ENCODE peak calls at places on chromosomes 2 and 18, in four cellular contexts. F, D, H and U are unnamed samples.
A peak's percentile ranks its signal among the peaks of the same experiment; 100 is the strongest.

GRCh38 chr18:848062-848795 is 36.2 kb upstream of the YES1 start:
- DNase-seq in D (no peak), H (no peak), F (no peak), U (no peak)

GRCh38 chr2:61620244-61621159 is 82.3 kb upstream of the XPO1 start:
- DNase-seq in H (no peak), D (no peak), F (no peak), U (no peak)

GRCh38 chr2:203649176-203649814 is 57.1 kb upstream of the CD28 start:
- DNase-seq in F (no peak), H (no peak), D (no peak), U (no peak)

GRCh38 chr2:233332125-233332524 is 22.2 kb upstream of the DGKD start:
- DNase-seq in F (peak; percentile 59), H (no peak), D (no peak), U (no peak)

GRCh38 chr2:66580343-66580954 is 145.5 kb downstream of the MEIS1 start:
- DNase-seq in F (no peak), H (no peak), D (no peak), U (no peak)

GRCh38 chr2:168939918-168940317 is 38.8 kb downstream of the G6PC2 start:
- DNase-seq in H (no peak), F (no peak), D (no peak), U (no peak)

GRCh38 chr2:203750669-203751068 is 44.2 kb downstream of the CD28 start:
- DNase-seq in D (no peak), F (no peak), H (no peak), U (no peak)

GRCh38 chr18:72871091-72871490 is 3.3 kb upstream of the NETO1 start:
- DNase-seq in F (no peak), D (no peak), H (no peak), U (no peak)

GRCh38 chr2:120012771-120013568 is at the start of gene EPB41L5:
- DNase-seq in H (peak; percentile 62), D (peak; percentile 94), F (peak; percentile 97), U (peak; percentile 96)

GRCh38 chr2:149383340-149383739 is 53.0 kb downstream of the LYPD6 start:
- DNase-seq in F (no peak), D (no peak), H (no peak), U (no peak)

GRCh38 chr2:230893338-230893737 is 28.6 kb downstream of the ITM2C start:
- DNase-seq in F (peak; percentile 84), D (no peak), H (no peak), U (no peak)

GRCh38 chr2:239113164-239113563 is 265.3 kb downstream of the TWIST2 start:
- DNase-seq in H (no peak), F (no peak), D (peak; percentile 55), U (no peak)

GRCh38 chr2:120348134-120349103 is 2.5 kb downstream of the INHBB start:
- DNase-seq in H (no peak), D (peak; percentile 38), F (no peak), U (no peak)

GRCh38 chr2:128321784-128322650 is 3.3 kb upstream of the HS6ST1 start:
- DNase-seq in D (peak; percentile 92), F (peak; percentile 96), H (peak; percentile 54), U (peak; percentile 82)

GRCh38 chr2:96098900-96099590 is 17.3 kb downstream of the ADRA2B start:
- DNase-seq in F (peak; percentile 68), H (no peak), D (peak; percentile 61), U (no peak)

GRCh38 chr2:229943171-229943570 is 20.9 kb downstream of the FBXO36 start:
- DNase-seq in F (no peak), H (no peak), D (no peak), U (no peak)

GRCh38 chr2:241001413-241002274 is 3.2 kb downstream of the SNED1 start:
- DNase-seq in D (peak; percentile 12), F (peak; percentile 58), H (no peak), U (peak; percentile 29)

GRCh38 chr2:32863803-32864202 is 83.0 kb upstream of the LTBP1 start:
- DNase-seq in H (no peak), F (no peak), D (no peak), U (no peak)

GRCh38 chr2:3420076-3420848 is 40.8 kb downstream of the TRAPPC12 start:
- DNase-seq in F (no peak), D (no peak), H (no peak), U (no peak)

GRCh38 chr2:219002395-219003266 is 9.4 kb upstream of the CRYBA2 start:
- DNase-seq in H (peak; percentile 43), D (peak; percentile 82), F (no peak), U (peak; percentile 75)

GRCh38 chr2:55811048-55811447 is 112.5 kb downstream of the EFEMP1 start:
- DNase-seq in D (no peak), F (no peak), H (no peak), U (no peak)

GRCh38 chr18:998976-999375 is 94.3 kb downstream of the ADCYAP1 start:
- DNase-seq in F (no peak), D (no peak), H (no peak), U (no peak)

GRCh38 chr18:46623541-46623940 is 33.5 kb downstream of the LOXHD1 start:
- DNase-seq in F (peak; percentile 88), D (no peak), H (no peak), U (no peak)

GRCh38 chr2:149924549-149925213 is 337.1 kb upstream of the MMADHC start:
- DNase-seq in F (no peak), H (no peak), D (no peak), U (no peak)

GRCh38 chr2:16246911-16247310 is 306.6 kb downstream of the MYCN start:
- DNase-seq in D (no peak), F (no peak), H (no peak), U (no peak)

GRCh38 chr2:22189893-22190292 is 1066.1 kb downstream of the TDRD15 start:
- DNase-seq in D (no peak), F (no peak), H (no peak), U (no peak)

GRCh38 chr18:57660961-57661360 is 39.3 kb upstream of the NARS1 start:
- DNase-seq in D (no peak), F (no peak), H (no peak), U (no peak)

GRCh38 chr2:134736167-134736885 is 17.5 kb upstream of the TMEM163 start:
- DNase-seq in F (no peak), D (no peak), H (no peak), U (no peak)

GRCh38 chr2:210863283-210863682 is 306.9 kb downstream of the CPS1 start:
- DNase-seq in D (no peak), F (no peak), H (no peak), U (no peak)

GRCh38 chr2:231970461-231970860 is 8.9 kb downstream of the DIS3L2 start:
- DNase-seq in F (no peak), D (no peak), H (no peak), U (no peak)

GRCh38 chr2:26455801-26456700 is 21.9 kb downstream of the OTOF start:
- DNase-seq in D (peak; percentile 16), H (no peak), F (peak; percentile 80), U (no peak)

GRCh38 chr2:1049691-1050090 is 99.0 kb downstream of the SNTG2 start:
- DNase-seq in F (no peak), D (no peak), H (no peak), U (no peak)

GRCh38 chr2:8086796-8087479 is 594.9 kb upstream of the ID2 start:
- DNase-seq in D (no peak), F (no peak), H (no peak), U (no peak)

GRCh38 chr2:204544961-204545860 is at the start of gene PARD3B:
- DNase-seq in D (peak; percentile 72), H (no peak), F (peak; percentile 83), U (peak; percentile 25)

GRCh38 chr2:218985021-218985324 is at the start of gene FEV:
- DNase-seq in F (no peak), D (no peak), H (no peak), U (peak; percentile 32)

GRCh38 chr2:103445356-103445755 is 683.5 kb downstream of the TMEM182 start:
- DNase-seq in H (no peak), D (no peak), F (no peak), U (no peak)

GRCh38 chr18:40810371-40810770 is 1144.7 kb upstream of the PIK3C3 start:
- DNase-seq in F (no peak), D (no peak), H (no peak), U (no peak)

GRCh38 chr18:22912149-22912548 is 21.0 kb upstream of the RBBP8 start:
- DNase-seq in D (no peak), H (no peak), F (no peak), U (no peak)

GRCh38 chr18:22913861-22914260 is 19.3 kb upstream of the RBBP8 start:
- DNase-seq in D (no peak), F (no peak), H (no peak), U (no peak)

GRCh38 chr18:22912835-22913234 is 20.3 kb upstream of the RBBP8 start:
- DNase-seq in F (no peak), D (no peak), H (no peak), U (no peak)

GRCh38 chr18:22915337-22915736 is 17.8 kb upstream of the RBBP8 start:
- DNase-seq in H (no peak), F (no peak), D (no peak), U (no peak)

GRCh38 chr18:22914633-22915032 is 18.5 kb upstream of the RBBP8 start:
- DNase-seq in F (no peak), H (no peak), D (no peak), U (no peak)
- H3K27ac ChIP-seq in F (no peak overlapping the region), H (no peak overlapping the region), D (no peak overlapping the region), U (no peak overlapping the region)

GRCh38 chr2:171089489-171089888 is 71.2 kb downstream of the TLK1 start:
- DNase-seq in H (no peak), D (no peak), F (no peak), U (no peak)

GRCh38 chr2:171087547-171087946 is 73.1 kb downstream of the TLK1 start:
- DNase-seq in F (no peak), H (no peak), D (no peak), U (no peak)

GRCh38 chr2:171084128-171084527 is 76.6 kb downstream of the TLK1 start:
- DNase-seq in F (no peak), H (no peak), D (no peak), U (no peak)

GRCh38 chr2:171088057-171088834 is 72.4 kb downstream of the TLK1 start:
- DNase-seq in H (no peak), F (no peak), D (no peak), U (no peak)

GRCh38 chr2:171086352-171087290 is 74.1 kb downstream of the TLK1 start:
- DNase-seq in F (no peak), D (peak; percentile 45), H (peak; percentile 60), U (peak; percentile 56)
- TF ChIP-seq CTCF in F (peak; percentile 49), D (no peak), H (peak; percentile 83), U (peak; percentile 81)

GRCh38 chr18:56443508-56443907 is 194.9 kb downstream of the TXNL1 start:
- DNase-seq in H (no peak), D (no peak), F (no peak), U (no peak)
- H3K27ac ChIP-seq in H (no peak overlapping the region), D (no peak overlapping the region), F (no peak overlapping the region), U (no peak overlapping the region)

GRCh38 chr2:214587442-214587841 is 176.6 kb downstream of the VWC2L start:
- DNase-seq in F (no peak), H (no peak), D (no peak), U (no peak)
- TF ChIP-seq CTCF in F (no peak), H (no peak), D (no peak), U (peak; percentile 20)

GRCh38 chr18:13286456-13287125 is 68.0 kb downstream of the LDLRAD4 start:
- DNase-seq in H (no peak), F (no peak), D (no peak), U (no peak)
- H3K27ac ChIP-seq in H (no peak overlapping the region), F (no peak overlapping the region), D (no peak overlapping the region), U (no peak overlapping the region)